ENCODE peak calls at places on chromosomes 1 and 21, in seven cellular contexts. G is mesenchymal stem cell, M is mammary epithelial cell, U is Panc1, P is tibial artery, T is A549, B is Peyer's patch. O is an unnamed sample. For H3K9me3 and H3K4me1, the result is how much of the 10 kb centered on the place peaks cover.

GRCh38 chr1:147084273-147085096 is 87.8 kb downstream of the PRKAB2 start:
- DNase-seq in G (peak), M (peak), U (peak), P (peak), T (peak), B (peak), O (peak)

GRCh38 chr1:155016231-155016831 is 13.7 kb downstream of the ZBTB7B start:
- DNase-seq in G (no peak), M (no peak), U (no peak), P (no peak), T (no peak), B (peak), O (no peak)

GRCh38 chr1:69540052-69540451 is 27.7 kb upstream of the LRRC7 start:
- DNase-seq in G (no peak), M (no peak), U (no peak), P (no peak), T (no peak), B (no peak), O (no peak)

GRCh38 chr1:230123280-230124186 is 56.5 kb downstream of the GALNT2 start:
- DNase-seq in G (peak), M (peak), U (no peak), P (no peak), T (no peak), B (no peak), O (no peak)

GRCh38 chr21:16811011-16811410 is 701.8 kb upstream of the CXADR start:
- DNase-seq in G (no peak), M (no peak), U (no peak), P (no peak), T (no peak), B (no peak), O (no peak)

GRCh38 chr1:116913941-116914340 is 4.2 kb downstream of the PTGFRN start:
- DNase-seq in G (no peak), M (no peak), U (no peak), P (no peak), T (no peak), B (no peak), O (no peak)

GRCh38 chr21:15722591-15723324 is 7.0 kb upstream of the USP25 start:
- DNase-seq in G (no peak), M (peak), U (no peak), P (no peak), T (no peak), B (no peak), O (no peak)

GRCh38 chr1:31790140-31790539 is 25.7 kb downstream of the SPOCD1 start:
- DNase-seq in G (no peak), M (no peak), U (no peak), P (peak), T (no peak), B (no peak), O (no peak)

GRCh38 chr1:66294692-66295384 is 239.1 kb upstream of the SGIP1 start:
- DNase-seq in G (peak), M (peak), U (no peak), P (no peak), T (peak), B (no peak), O (no peak)

GRCh38 chr1:67635055-67635809 is 49.8 kb upstream of the GADD45A start:
- DNase-seq in G (no peak), M (no peak), U (no peak), P (no peak), T (no peak), B (no peak), O (no peak)

GRCh38 chr1:247047260-247047659 is 31.4 kb downstream of the ZNF670 start:
- DNase-seq in G (no peak), M (no peak), U (no peak), P (no peak), T (no peak), B (no peak), O (no peak)
- H3K9me3 ChIP-seq in G (half or more), M (under half), U (half or more), P (half or more), T (half or more), B (under half), O (under half)

GRCh38 chr1:24548070-24548469 is 7.8 kb upstream of the NCMAP start:
- DNase-seq in G (no peak), M (no peak), U (no peak), P (no peak), T (no peak), B (no peak), O (no peak)

GRCh38 chr1:24554714-24555113 is 1.2 kb upstream of the NCMAP start:
- DNase-seq in G (no peak), M (no peak), U (no peak), P (no peak), T (no peak), B (no peak), O (no peak)

GRCh38 chr1:24551910-24552571 is 3.8 kb upstream of the NCMAP start:
- DNase-seq in G (peak), M (no peak), U (no peak), P (no peak), T (peak), B (no peak), O (no peak)

GRCh38 chr1:24553931-24554330 is 2.0 kb upstream of the NCMAP start:
- DNase-seq in G (no peak), M (no peak), U (no peak), P (peak), T (no peak), B (no peak), O (no peak)

GRCh38 chr1:24551290-24551859 is 4.5 kb upstream of the NCMAP start:
- DNase-seq in G (no peak), M (no peak), U (no peak), P (no peak), T (no peak), B (no peak), O (no peak)
- H3K4me1 ChIP-seq in G (under half), M (under half), U (under half), P (under half), T (under half), B (under half), O (under half)

GRCh38 chr1:2961081-2961480 is 60.2 kb upstream of the ACTRT2 start:
- DNase-seq in G (no peak), M (no peak), U (no peak), P (peak), T (no peak), B (no peak), O (no peak)
- H3K9me3 ChIP-seq in G (under half), M (half or more), U (under half), P (under half), T (under half), B (under half), O (under half)

GRCh38 chr1:204493882-204494280 is 724 bp downstream of the PIK3C2B start:
- DNase-seq in G (peak), M (no peak), U (no peak), P (peak), T (peak), B (peak), O (no peak)

GRCh38 chr1:204491653-204492052 is 3.0 kb downstream of the PIK3C2B start:
- DNase-seq in G (no peak), M (no peak), U (no peak), P (no peak), T (no peak), B (no peak), O (no peak)

GRCh38 chr1:204495078-204495753 is 611 bp upstream of the PIK3C2B start:
- DNase-seq in G (no peak), M (no peak), U (no peak), P (no peak), T (no peak), B (no peak), O (no peak)

GRCh38 chr1:204494281-204495077 is at the start of gene PIK3C2B:
- DNase-seq in G (peak), M (peak), U (no peak), P (peak), T (peak), B (peak), O (no peak)

GRCh38 chr1:204493145-204493881 is 1.3 kb downstream of the PIK3C2B start:
- DNase-seq in G (no peak), M (peak), U (no peak), P (peak), T (peak), B (peak), O (no peak)
- H3K4me1 ChIP-seq in G (under half), M (under half), U (under half), P (under half), T (under half), B (under half), O (under half)

GRCh38 chr21:45339430-45340405 is 52.0 kb upstream of the POFUT2 start:
- DNase-seq in G (no peak), M (no peak), U (no peak), P (peak), T (no peak), B (no peak), O (no peak)
- H3K9me3 ChIP-seq in G (under half), M (under half), U (under half), P (under half), T (under half), B (under half), O (under half)

GRCh38 chr1:223737342-223737741 is 25.0 kb downstream of the CAPN2 start:
- DNase-seq in G (no peak), M (no peak), U (no peak), P (no peak), T (no peak), B (no peak), O (no peak)

GRCh38 chr1:223741861-223742260 is 29.5 kb downstream of the CAPN2 start:
- DNase-seq in G (peak), M (peak), U (no peak), P (no peak), T (no peak), B (no peak), O (no peak)

GRCh38 chr1:223742861-223743517 is 30.6 kb downstream of the CAPN2 start:
- DNase-seq in G (peak), M (no peak), U (no peak), P (no peak), T (no peak), B (no peak), O (no peak)

GRCh38 chr1:223739366-223740057 is 27.2 kb downstream of the CAPN2 start:
- DNase-seq in G (peak), M (peak), U (no peak), P (no peak), T (no peak), B (no peak), O (no peak)

GRCh38 chr1:223738465-223739365 is 26.4 kb downstream of the CAPN2 start:
- DNase-seq in G (no peak), M (peak), U (no peak), P (no peak), T (no peak), B (no peak), O (no peak)
- H3K4me1 ChIP-seq in G (under half), M (under half), U (under half), P (under half), T (half or more), B (under half), O (half or more)

GRCh38 chr1:5670590-5671350 is 321.5 kb downstream of the NPHP4 start:
- DNase-seq in G (no peak), M (no peak), U (no peak), P (no peak), T (no peak), B (no peak), O (no peak)
- H3K9me3 ChIP-seq in G (under half), M (under half), U (under half), P (under half), T (under half), B (under half), O (under half)

GRCh38 chr1:206965781-206966180 is 4.5 kb downstream of the FCAMR start:
- DNase-seq in G (no peak), M (no peak), U (no peak), P (no peak), T (no peak), B (no peak), O (no peak)

GRCh38 chr1:206970406-206970805 is at the start of gene FCAMR:
- DNase-seq in G (no peak), M (no peak), U (no peak), P (no peak), T (no peak), B (no peak), O (no peak)

GRCh38 chr1:206967096-206967851 is 3.0 kb downstream of the FCAMR start:
- DNase-seq in G (peak), M (no peak), U (no peak), P (no peak), T (no peak), B (no peak), O (no peak)

GRCh38 chr1:206971029-206971655 is 882 bp upstream of the FCAMR start:
- DNase-seq in G (no peak), M (no peak), U (no peak), P (no peak), T (no peak), B (no peak), O (no peak)

GRCh38 chr1:206969090-206969489 is 1.2 kb downstream of the FCAMR start:
- DNase-seq in G (no peak), M (no peak), U (no peak), P (no peak), T (no peak), B (no peak), O (no peak)
- H3K4me1 ChIP-seq in G (under half), M (under half), U (under half), P (under half), T (under half), B (under half), O (under half)

GRCh38 chr21:30443226-30443625 is 3.2 kb downstream of the KRTAP15-1 start:
- DNase-seq in G (no peak), M (no peak), U (no peak), P (no peak), T (no peak), B (no peak), O (no peak)
- H3K9me3 ChIP-seq in G (under half), M (under half), U (under half), P (under half), T (under half), B (under half), O (under half)

GRCh38 chr1:6420594-6421042 is 899 bp upstream of the HES2 start:
- DNase-seq in G (no peak), M (no peak), U (no peak), P (no peak), T (no peak), B (no peak), O (no peak)
- H3K4me1 ChIP-seq in G (under half), M (half or more), U (under half), P (under half), T (under half), B (under half), O (under half)

O was measured in esophagus squamous epithelium.